ENCODE peak calls at places on chromosomes 3 and 15, in ten cellular contexts. C is breast epithelium, I is RWPE2, O is brain microvascular endothelial cell, Q is cardiac muscle cell, U is choroid plexus epithelial cell, H is left ventricle myocardium inferior, T is AG09309, G is dorsolateral prefrontal cortex, S is GM06990. A is an unnamed sample.

GRCh38 chr15:41115652-41116115 is 396 bp downstream of the INO80 start:
- DNase-seq in C (peak; percentile 51), I (peak; percentile 88), O (no peak), Q (peak; percentile 76), U (peak; percentile 60), H (peak; percentile 54), T (no peak), G (peak; percentile 72), S (peak; percentile 86), A (no peak)

GRCh38 chr3:54538346-54538745 is 389.5 kb downstream of the LRTM1 start:
- DNase-seq in C (no peak), I (no peak), O (no peak), Q (peak; percentile 24), U (no peak), H (no peak), T (no peak), G (no peak), S (no peak), A (no peak)

GRCh38 chr15:25345943-25346342 is 92.9 kb downstream of the UBE3A start:
- DNase-seq in C (peak; percentile 45), I (no peak), O (peak; percentile 11), Q (peak; percentile 50), U (peak; percentile 49), H (peak; percentile 63), T (no peak), G (peak; percentile 65), S (no peak), A (no peak)

GRCh38 chr3:30042274-30042859 is 564.0 kb upstream of the TGFBR2 start:
- DNase-seq in C (peak; percentile 24), I (peak; percentile 45), O (peak; percentile 78), Q (peak; percentile 78), U (peak; percentile 91), H (peak; percentile 22), T (peak; percentile 38), G (peak; percentile 50), S (no peak), A (peak; percentile 19)

GRCh38 chr3:59877679-59878427 is 828.0 kb upstream of the CFAP20DC start:
- DNase-seq in C (no peak), I (no peak), O (peak; percentile 20), Q (no peak), U (peak; percentile 12), H (no peak), T (no peak), G (no peak), S (no peak), A (no peak)

GRCh38 chr15:101559938-101560337 is 70.4 kb upstream of the PCSK6 start:
- DNase-seq in C (no peak), I (no peak), O (no peak), Q (no peak), U (no peak), H (no peak), T (no peak), G (no peak), S (no peak), A (no peak)

GRCh38 chr15:56342653-56343052 is 22.6 kb upstream of the TEX9 start:
- DNase-seq in C (no peak), I (no peak), O (no peak), Q (no peak), U (no peak), H (no peak), T (no peak), G (no peak), S (no peak), A (no peak)

GRCh38 chr3:102005551-102005950 is 156.2 kb downstream of the NFKBIZ start:
- DNase-seq in C (no peak), I (no peak), O (no peak), Q (no peak), U (no peak), H (no peak), T (no peak), G (no peak), S (no peak), A (no peak)

GRCh38 chr15:89494941-89495637 is 1.3 kb downstream of the RHCG start:
- DNase-seq in C (no peak), I (peak; percentile 57), O (no peak), Q (no peak), U (peak; percentile 34), H (no peak), T (no peak), G (peak; percentile 44), S (no peak), A (no peak)

GRCh38 chr3:171328419-171329082 is 131.7 kb downstream of the TNIK start:
- DNase-seq in C (peak; percentile 25), I (no peak), O (no peak), Q (no peak), U (peak; percentile 34), H (no peak), T (no peak), G (no peak), S (no peak), A (no peak)

GRCh38 chr15:101020451-101020850 is 101.3 kb downstream of the LRRK1 start:
- DNase-seq in C (no peak), I (peak; percentile 26), O (no peak), Q (no peak), U (no peak), H (no peak), T (no peak), G (no peak), S (no peak), A (no peak)

GRCh38 chr3:151639096-151639740 is 94.5 kb upstream of the AADACL2 start:
- DNase-seq in C (no peak), I (no peak), O (no peak), Q (no peak), U (no peak), H (no peak), T (no peak), G (no peak), S (no peak), A (no peak)

DNA sequence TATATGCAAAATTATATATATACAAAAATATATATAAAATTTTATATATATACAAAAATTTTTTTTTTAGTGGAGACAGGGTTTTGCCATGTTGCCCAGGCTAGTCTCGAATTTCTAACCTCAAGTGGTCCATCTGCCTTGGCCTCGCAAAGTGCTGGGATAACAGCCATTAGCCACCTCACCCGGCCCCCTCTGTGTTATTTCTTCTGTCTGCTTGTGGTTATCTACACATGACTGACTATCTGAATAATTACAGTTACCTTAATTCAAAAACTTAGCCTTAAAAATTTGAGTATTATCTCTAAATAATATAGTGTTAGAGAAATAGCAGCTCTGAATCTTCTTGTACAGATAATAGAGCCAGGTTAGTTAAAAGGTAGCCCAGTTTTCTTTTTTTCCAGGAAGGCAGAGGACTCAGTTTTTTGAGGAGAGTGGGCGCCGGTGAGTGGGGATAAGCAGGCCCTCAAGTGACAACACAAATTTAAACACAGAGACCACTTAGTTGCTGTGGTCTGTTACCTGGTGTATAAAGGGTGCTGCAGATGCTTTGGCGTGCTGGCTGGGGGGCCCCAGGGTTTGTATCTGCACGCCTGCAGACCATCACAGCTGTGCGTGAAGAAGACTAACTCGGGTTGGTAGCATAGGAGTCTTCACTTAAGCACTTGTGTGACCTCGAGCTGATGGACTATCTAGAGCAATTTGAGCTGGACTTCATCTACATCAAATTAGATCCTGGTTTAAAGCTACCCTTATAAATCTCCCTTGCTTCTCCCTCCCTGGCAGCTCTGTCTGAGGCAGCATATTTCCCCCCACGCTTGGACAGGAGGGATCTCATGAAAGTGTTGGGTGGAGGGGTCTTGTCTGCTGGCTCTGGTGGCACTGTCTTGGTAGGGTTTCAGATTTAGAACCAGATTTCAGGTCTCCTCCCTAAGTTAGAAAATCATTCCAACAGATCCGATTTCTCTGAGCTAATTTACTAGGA is 83.8 kb downstream of the TRAK1 start:
- DNase-seq in C (no peak), I (no peak), O (no peak), Q (no peak), U (no peak), H (no peak), T (no peak), G (no peak), S (no peak), A (no peak)
- H3K4me3 ChIP-seq in C (no peak overlapping the region), I (no peak overlapping the region), O (no peak overlapping the region), Q (no peak overlapping the region), U (no peak overlapping the region), H (no peak overlapping the region), T (no peak overlapping the region), G (peak overlapping the region; percentile 8), S (no peak overlapping the region), A (no peak overlapping the region)

DNA sequence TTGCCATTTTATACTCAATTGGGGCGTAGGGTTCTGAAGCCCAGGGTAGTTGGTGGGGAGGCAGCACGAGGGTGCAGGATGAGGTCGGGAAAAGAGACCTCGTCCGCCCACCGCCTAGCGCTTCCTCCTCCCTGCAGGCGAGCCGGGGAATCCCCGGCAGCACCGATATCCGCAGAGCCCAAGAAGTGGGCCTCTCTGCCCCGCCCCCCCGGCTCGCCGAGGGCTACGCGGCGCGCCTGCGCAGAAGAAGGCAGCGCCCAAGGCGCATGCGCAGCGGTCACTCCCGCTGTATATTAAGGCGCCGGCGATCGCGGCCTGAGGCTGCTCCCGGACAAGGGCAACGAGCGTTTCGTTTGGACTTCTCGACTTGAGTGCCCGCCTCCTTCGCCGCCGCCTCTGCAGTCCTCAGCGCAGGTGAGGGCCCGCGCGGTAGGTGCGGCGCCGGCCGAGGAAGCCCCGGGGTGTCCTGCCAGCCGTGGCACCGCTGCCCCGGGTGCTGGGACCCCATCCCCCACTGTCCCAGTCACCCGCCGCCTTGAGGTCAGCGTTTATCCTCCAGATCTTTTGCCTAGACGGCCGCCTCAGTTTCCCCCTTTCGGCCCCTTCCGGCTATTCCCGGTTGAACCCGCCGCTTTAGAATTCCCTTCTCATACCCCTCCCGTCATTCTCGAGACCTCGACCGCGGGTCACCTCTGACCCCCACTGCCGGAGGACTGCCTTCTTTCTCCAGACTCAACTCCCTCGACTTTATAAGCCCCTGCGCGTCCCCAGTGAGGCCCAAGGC is at the start of gene ALAS1:
- DNase-seq in C (peak; percentile 83), I (peak; percentile 85), O (peak; percentile 83), Q (peak; percentile 97), U (peak; percentile 91), H (peak; percentile 94), T (no peak), G (peak; percentile 90), S (peak; percentile 94), A (peak; percentile 16)
- TF ChIP-seq CTCF in C (no peak), I (no peak), O (peak; percentile 31), Q (no peak), U (no peak), H (peak; percentile 49), T (no peak), G (peak; percentile 39), S (no peak), A (peak; percentile 16)

DNA sequence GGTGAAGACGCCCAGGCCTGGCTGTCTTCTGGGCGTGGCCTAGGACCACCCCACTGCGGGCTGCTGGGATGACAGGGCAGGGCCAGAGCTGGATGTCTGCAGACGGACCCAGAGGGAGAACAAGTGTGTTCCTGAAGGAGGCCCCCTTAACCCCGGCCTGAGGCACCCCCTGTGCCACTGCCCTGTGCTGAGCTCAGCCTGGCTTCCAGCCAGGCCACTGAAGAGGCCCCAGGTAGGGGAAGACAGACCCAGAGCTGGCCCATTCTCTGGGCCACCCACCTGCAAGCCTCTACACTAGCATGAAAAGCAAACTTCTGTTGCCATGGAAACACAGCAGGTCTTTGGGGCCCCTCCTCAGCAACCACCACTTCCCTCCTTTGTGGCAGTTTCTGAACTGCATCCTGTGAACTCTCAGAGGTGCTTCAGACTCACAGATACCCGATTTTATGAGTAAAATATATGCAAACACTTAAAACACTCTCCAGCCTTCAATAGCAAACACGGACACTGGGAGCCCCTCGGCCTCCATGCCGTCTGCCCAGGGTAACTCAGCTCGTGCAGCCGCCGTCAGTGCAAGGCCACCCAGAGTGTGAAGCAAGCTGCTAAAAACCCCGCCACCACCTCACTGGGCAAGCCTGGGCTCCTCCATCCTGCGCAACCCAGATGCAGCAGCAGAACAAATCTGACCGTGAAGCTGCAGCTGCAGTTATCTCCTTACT is 42.5 kb downstream of the CMTM6 start:
- DNase-seq in C (no peak), I (no peak), O (no peak), Q (no peak), U (no peak), H (no peak), T (no peak), G (no peak), S (peak; percentile 66), A (no peak)
- H3K4me3 ChIP-seq in C (no peak overlapping the region), I (no peak overlapping the region), O (no peak overlapping the region), Q (no peak overlapping the region), U (no peak overlapping the region), H (no peak overlapping the region), T (no peak overlapping the region), G (no peak overlapping the region), S (no peak overlapping the region), A (no peak overlapping the region)

GRCh38 chr3:17176757-17177156 is 292.0 kb downstream of the PLCL2 start:
- DNase-seq in C (no peak), I (no peak), O (no peak), Q (no peak), U (no peak), H (no peak), T (no peak), G (no peak), S (no peak), A (no peak)
- TF ChIP-seq CTCF in C (no peak), I (no peak), O (peak; percentile 36), Q (no peak), U (peak; percentile 31), H (no peak), T (no peak), G (peak; percentile 25), S (peak; percentile 28), A (no peak)